ENCODE peak calls at places on chromosomes 2 and 18, in four cellular contexts. One of them, this sample, is unnamed.

GRCh38 chr2:218983263-218983970 is 1.6 kb downstream of the FEV start:
- DNase-seq in HepG2: no peak
- DNase-seq in GM12878: no peak
- DNase-seq in K562: no peak
- DNase-seq in this sample: no peak

GRCh38 chr2:219419331-219420197 is 1.4 kb downstream of the DES start:
- DNase-seq in K562: peak; percentile 85
- DNase-seq in HepG2: no peak
- DNase-seq in GM12878: no peak
- DNase-seq in this sample: no peak

GRCh38 chr2:84302513-84303412 is 156.3 kb downstream of the SUCLG1 start:
- DNase-seq in K562: peak; percentile 67
- DNase-seq in GM12878: peak; percentile 16
- DNase-seq in HepG2: peak; percentile 83
- DNase-seq in this sample: peak; percentile 62

GRCh38 chr2:214810670-214811069 is 1.2 kb upstream of the BARD1 start:
- DNase-seq in GM12878: no peak
- DNase-seq in HepG2: no peak
- DNase-seq in K562: peak; percentile 27
- DNase-seq in this sample: no peak

GRCh38 chr2:181523756-181524155 is 66.6 kb downstream of the ITGA4 start:
- DNase-seq in HepG2: no peak
- DNase-seq in K562: no peak
- DNase-seq in GM12878: no peak
- DNase-seq in this sample: no peak

GRCh38 chr18:1392046-1392445 is 487.4 kb downstream of the ADCYAP1 start:
- DNase-seq in K562: no peak
- DNase-seq in GM12878: no peak
- DNase-seq in HepG2: peak; percentile 5
- DNase-seq in this sample: no peak

GRCh38 chr2:235034270-235035135 is 82.7 kb downstream of the SH3BP4 start:
- DNase-seq in K562: no peak
- DNase-seq in HepG2: no peak
- DNase-seq in GM12878: no peak
- DNase-seq in this sample: no peak

GRCh38 chr2:241230435-241230834 is 42.0 kb downstream of the ANO7 start:
- DNase-seq in HepG2: no peak
- DNase-seq in K562: no peak
- DNase-seq in GM12878: no peak
- DNase-seq in this sample: no peak

GRCh38 chr2:197286805-197287595 is 23.6 kb downstream of the ANKRD44 start:
- DNase-seq in GM12878: no peak
- DNase-seq in HepG2: peak; percentile 30
- DNase-seq in K562: no peak
- DNase-seq in this sample: no peak

GRCh38 chr2:20988906-20989305 is 55.0 kb downstream of the APOB start:
- DNase-seq in GM12878: no peak
- DNase-seq in K562: no peak
- DNase-seq in HepG2: no peak
- DNase-seq in this sample: no peak

GRCh38 chr2:211157856-211158463 is 601.6 kb downstream of the CPS1 start:
- DNase-seq in K562: peak; percentile 63
- DNase-seq in HepG2: peak; percentile 67
- DNase-seq in GM12878: peak; percentile 4
- DNase-seq in this sample: peak; percentile 42

GRCh38 chr2:86038291-86039081 is 67.2 kb downstream of the POLR1A start:
- DNase-seq in K562: no peak
- DNase-seq in HepG2: no peak
- DNase-seq in GM12878: no peak
- DNase-seq in this sample: no peak

GRCh38 chr18:68772268-68772667 is 25.6 kb upstream of the CCDC102B start:
- DNase-seq in K562: no peak
- DNase-seq in GM12878: no peak
- DNase-seq in HepG2: no peak
- DNase-seq in this sample: no peak

DNA sequence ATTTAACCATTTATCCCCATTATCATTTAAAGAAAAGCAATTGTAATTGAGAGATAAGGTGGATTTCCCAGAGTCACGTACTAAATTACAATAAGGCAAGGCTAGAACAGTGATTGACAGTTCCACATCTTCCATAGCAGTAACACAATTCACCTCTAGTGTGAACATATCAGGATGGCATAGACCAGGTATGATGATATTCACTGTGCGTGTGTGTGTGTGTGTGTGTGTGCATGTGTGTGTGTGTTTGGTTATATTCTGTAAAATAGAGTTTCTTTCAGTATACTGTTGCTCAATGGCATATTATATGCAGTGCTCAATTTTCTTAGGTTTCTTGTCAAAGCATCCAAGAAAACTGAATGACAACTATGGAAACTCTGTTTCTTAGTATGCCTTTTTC is 1.7 kb downstream of the SCN2A start:
- DNase-seq in GM12878: no peak
- DNase-seq in HepG2: no peak
- DNase-seq in K562: no peak
- DNase-seq in this sample: no peak
- TF ChIP-seq FOXK2 in GM12878: no peak
- TF ChIP-seq FOXK2 in HepG2: no peak
- TF ChIP-seq FOXK2 in K562: no peak
- TF ChIP-seq FOXK2 in this sample: no peak

GRCh38 chr2:158935617-158936016 is 32.8 kb upstream of the TANC1 start:
- DNase-seq in HepG2: no peak
- DNase-seq in GM12878: no peak
- DNase-seq in K562: no peak
- DNase-seq in this sample: no peak

GRCh38 chr2:158931577-158931976 is 36.9 kb upstream of the TANC1 start:
- DNase-seq in K562: no peak
- DNase-seq in GM12878: no peak
- DNase-seq in HepG2: no peak
- DNase-seq in this sample: no peak

GRCh38 chr2:158940356-158940755 is 28.1 kb upstream of the TANC1 start:
- DNase-seq in K562: no peak
- DNase-seq in GM12878: no peak
- DNase-seq in HepG2: no peak
- DNase-seq in this sample: no peak

GRCh38 chr2:158932246-158932645 is 36.2 kb upstream of the TANC1 start:
- DNase-seq in HepG2: no peak
- DNase-seq in K562: no peak
- DNase-seq in GM12878: no peak
- DNase-seq in this sample: no peak

DNA sequence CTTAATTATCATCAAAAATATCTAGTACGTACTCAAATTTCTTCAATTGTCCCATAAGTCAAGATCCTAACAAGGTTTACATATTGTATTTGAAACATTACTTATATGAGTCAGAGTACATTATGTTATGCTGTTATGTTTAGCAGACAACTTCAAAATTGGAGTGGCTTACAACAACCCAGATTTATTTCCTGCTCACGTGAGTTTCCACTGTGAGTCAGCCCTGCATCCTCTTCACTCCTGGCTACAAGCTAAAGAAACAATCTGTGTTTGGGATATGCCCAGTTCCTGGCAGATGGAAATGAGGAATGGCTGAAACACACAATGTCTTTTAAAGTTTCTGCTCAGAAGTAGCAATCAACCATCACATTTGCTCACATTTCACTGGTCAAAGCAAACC is 31.5 kb upstream of the TANC1 start:
- DNase-seq in HepG2: no peak
- DNase-seq in K562: no peak
- DNase-seq in GM12878: no peak
- DNase-seq in this sample: no peak
- TF ChIP-seq TARDBP in HepG2: no peak
- TF ChIP-seq TARDBP in K562: no peak
- TF ChIP-seq TARDBP in GM12878: no peak
- TF ChIP-seq TARDBP in this sample: no peak

GRCh38 chr2:177161741-177162440 is 50.7 kb upstream of the HNRNPA3 start:
- DNase-seq in HepG2: no peak
- DNase-seq in K562: peak; percentile 51
- DNase-seq in GM12878: no peak
- DNase-seq in this sample: no peak
- TF ChIP-seq BHLHE40 in HepG2: no peak
- TF ChIP-seq BHLHE40 in K562: no peak
- TF ChIP-seq BHLHE40 in GM12878: no peak
- TF ChIP-seq BHLHE40 in this sample: no peak

DNA sequence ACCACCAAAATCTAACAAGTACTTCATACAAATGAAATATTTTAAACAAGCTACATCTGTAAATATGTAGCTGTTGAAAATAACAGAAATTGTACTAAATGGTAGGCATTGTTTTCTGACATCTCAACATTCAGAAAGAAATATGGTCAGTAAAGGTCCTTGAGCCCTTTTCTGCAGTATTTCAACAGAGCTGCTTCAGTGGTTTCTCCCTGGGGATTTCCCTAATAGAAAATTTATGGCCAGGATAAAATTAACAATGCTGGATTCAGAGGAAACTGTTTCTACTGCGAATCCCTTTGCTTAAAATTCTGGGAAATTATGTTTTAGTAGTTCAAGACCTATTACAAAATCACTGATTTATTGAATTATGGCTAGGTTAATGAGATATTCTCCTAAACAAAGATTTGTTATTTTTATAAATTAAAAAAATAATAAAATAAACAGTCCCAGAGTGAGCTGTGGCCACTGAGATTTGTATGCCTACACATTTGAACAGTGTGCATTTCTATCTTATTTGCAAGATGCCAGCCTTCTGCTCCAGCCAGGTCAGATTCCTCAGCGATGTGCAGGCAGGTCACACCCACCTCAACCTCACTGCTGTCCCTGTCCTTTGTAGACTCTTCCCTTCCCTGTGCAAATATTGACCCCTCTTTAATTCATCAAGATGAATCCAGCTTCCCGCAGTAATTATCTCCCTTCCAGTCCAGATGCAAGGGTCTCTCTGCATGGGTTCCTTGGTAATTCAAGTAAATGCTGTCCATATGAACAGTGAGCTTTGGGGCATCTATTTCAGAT is 256.4 kb downstream of the PIEZO2 start:
- DNase-seq in GM12878: no peak
- DNase-seq in K562: no peak
- DNase-seq in HepG2: peak; percentile 73
- DNase-seq in this sample: no peak
- TF ChIP-seq FOXK2 in GM12878: no peak
- TF ChIP-seq FOXK2 in K562: no peak
- TF ChIP-seq FOXK2 in HepG2: no peak
- TF ChIP-seq FOXK2 in this sample: no peak

DNA sequence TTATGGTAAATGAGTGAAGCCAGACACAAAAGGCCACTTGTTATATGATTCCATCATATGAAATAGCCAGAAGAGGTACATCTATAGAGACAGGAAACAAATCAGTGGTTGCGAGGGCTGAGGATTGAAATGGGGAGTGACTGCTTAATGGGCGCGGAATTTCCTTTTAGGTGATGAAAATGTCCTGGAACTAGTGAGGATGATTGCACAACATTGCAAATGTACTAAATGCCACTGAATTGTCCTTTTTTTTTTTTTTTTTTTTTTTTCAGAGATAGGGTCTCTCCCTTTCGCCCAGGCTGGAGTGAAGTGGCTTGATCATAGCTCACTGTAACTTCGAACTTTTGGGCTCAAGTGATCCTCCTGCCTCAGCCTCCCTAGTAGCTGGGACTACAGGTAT is 15.3 kb upstream of the GAREM2 start:
- DNase-seq in GM12878: no peak
- DNase-seq in K562: no peak
- DNase-seq in HepG2: no peak
- DNase-seq in this sample: no peak
- TF ChIP-seq TARDBP in GM12878: no peak
- TF ChIP-seq TARDBP in K562: no peak
- TF ChIP-seq TARDBP in HepG2: no peak
- TF ChIP-seq TARDBP in this sample: no peak

DNA sequence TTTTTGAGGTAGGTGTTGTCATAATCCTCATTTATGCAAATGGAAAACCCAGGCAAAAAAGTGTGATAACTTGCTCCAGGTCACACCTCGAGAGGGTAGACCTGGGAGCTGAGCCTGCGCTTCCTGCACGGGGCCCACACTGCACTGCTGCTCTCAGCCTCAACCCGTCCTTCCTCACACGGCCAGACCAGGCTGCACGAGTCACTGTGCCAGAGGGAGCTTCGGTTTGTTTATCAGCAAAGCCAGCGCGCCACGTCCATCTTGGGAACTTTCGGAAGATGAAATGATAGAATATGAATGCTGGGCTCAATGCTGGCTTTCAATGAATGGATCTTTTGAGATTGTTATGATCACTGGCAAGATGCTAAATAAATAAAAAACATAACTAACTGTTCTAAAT is 14.4 kb downstream of the COPS9 start:
- DNase-seq in HepG2: no peak
- DNase-seq in GM12878: no peak
- DNase-seq in K562: no peak
- DNase-seq in this sample: no peak
- TF ChIP-seq BHLHE40 in HepG2: no peak
- TF ChIP-seq BHLHE40 in GM12878: no peak
- TF ChIP-seq BHLHE40 in K562: no peak
- TF ChIP-seq BHLHE40 in this sample: no peak

GRCh38 chr2:15832849-15833680 is 107.3 kb upstream of the MYCN start:
- DNase-seq in K562: no peak
- DNase-seq in HepG2: no peak
- DNase-seq in GM12878: no peak
- DNase-seq in this sample: no peak
- TF ChIP-seq FOXK2 in K562: no peak
- TF ChIP-seq FOXK2 in HepG2: no peak
- TF ChIP-seq FOXK2 in GM12878: no peak
- TF ChIP-seq FOXK2 in this sample: no peak

This sample was measured in HEK293T.